ENCODE peak calls at places on chromosomes 13 and 19, in nine cellular contexts. Z is nucleus accumbens; Q is naive thymus-derived CD4-positive, alpha-beta T cell; X is HS-27A; E is endothelial cell; C is Daoy; S is activated naive CD8-positive, alpha-beta T cell treated with anti-CD3 and anti-CD28 coated beads for 36 hours; M is uterus; V is NCI-H1048. T is an unnamed sample.

GRCh38 chr13:40141859-40142555 is 486.5 kb downstream of the COG6 start:
- DNase-seq in E (no peak), X (no peak), M (no peak), C (no peak), Z (no peak), S (no peak), Q (no peak), V (no peak), T (no peak)

GRCh38 chr13:87622921-87623320 is 48.2 kb upstream of the SLITRK5 start:
- DNase-seq in E (no peak), S (no peak), V (no peak), M (no peak), C (no peak), Z (no peak), X (no peak), Q (no peak), T (no peak)

GRCh38 chr19:34366670-34367423 is 1.9 kb downstream of the GPI start:
- DNase-seq in M (no peak), Q (no peak), C (no peak), X (no peak), Z (no peak), S (no peak), V (no peak), E (no peak), T (no peak)

GRCh38 chr13:105997436-105998232 is 537.8 kb downstream of the EFNB2 start:
- DNase-seq in M (no peak), S (no peak), Q (no peak), C (no peak), V (no peak), Z (no peak), E (no peak), X (no peak), T (no peak)

GRCh38 chr19:58555369-58555885 is 522 bp upstream of the CHMP2A start:
- DNase-seq in Q (no peak), V (no peak), X (no peak), E (no peak), Z (no peak), S (no peak), C (no peak), M (no peak), T (no peak)

GRCh38 chr13:98207411-98207810 is 30.3 kb upstream of the RNF113B start:
- DNase-seq in C (no peak), S (no peak), Q (no peak), M (no peak), E (no peak), X (no peak), V (no peak), Z (no peak), T (no peak)

GRCh38 chr13:46479691-46480090 is 73.3 kb upstream of the LRCH1 start:
- DNase-seq in M (no peak), S (no peak), Z (no peak), X (no peak), C (no peak), V (no peak), Q (no peak), E (no peak), T (no peak)

GRCh38 chr13:108426893-108427292 is 157.4 kb downstream of the TNFSF13B start:
- DNase-seq in X (no peak), M (no peak), S (no peak), C (no peak), Q (no peak), Z (no peak), E (no peak), V (no peak), T (no peak)

GRCh38 chr19:15291089-15291488 is 41.2 kb downstream of the BRD4 start:
- DNase-seq in X (no peak), C (no peak), Q (no peak), E (no peak), V (no peak), S (no peak), Z (no peak), M (no peak), T (no peak)

GRCh38 chr13:85601526-85601925 is 197.7 kb downstream of the SLITRK6 start:
- DNase-seq in Q (no peak), V (no peak), S (no peak), C (no peak), E (no peak), X (no peak), Z (no peak), M (no peak), T (no peak)

GRCh38 chr13:77143325-77143907 is 116.5 kb upstream of the FBXL3 start:
- DNase-seq in E (no peak), Z (no peak), V (no peak), S (no peak), C (no peak), X (no peak), M (no peak), Q (no peak), T (no peak)

GRCh38 chr13:110005563-110005962 is 219.2 kb upstream of the IRS2 start:
- DNase-seq in V (no peak), M (no peak), E (no peak), Z (no peak), S (no peak), X (no peak), Q (no peak), C (no peak), T (no peak)

GRCh38 chr19:19110410-19111137 is 27.7 kb downstream of the TMEM161A start:
- DNase-seq in E (peak; percentile 19), S (peak; percentile 38), X (no peak), Q (no peak), M (no peak), C (no peak), Z (no peak), V (no peak), T (peak; percentile 47)

GRCh38 chr19:17292301-17293074 is 10.7 kb downstream of the ABHD8 start:
- DNase-seq in E (peak; percentile 88), X (no peak), M (peak; percentile 73), V (no peak), C (peak; percentile 92), S (peak; percentile 89), Z (no peak), Q (peak; percentile 79), T (peak; percentile 96)

GRCh38 chr19:35031072-35031881 is 1.0 kb downstream of the SCN1B start:
- DNase-seq in M (peak; percentile 49), C (peak; percentile 46), S (no peak), E (no peak), X (no peak), Q (no peak), V (no peak), Z (no peak), T (no peak)

GRCh38 chr13:89269737-89270136 is 1598.6 kb downstream of the SLITRK5 start:
- DNase-seq in Z (no peak), Q (no peak), E (no peak), V (no peak), C (no peak), S (no peak), X (no peak), M (no peak), T (no peak)

GRCh38 chr13:65217459-65217858 is 2012.7 kb downstream of the PCDH9 start:
- DNase-seq in Q (no peak), X (no peak), M (no peak), Z (no peak), E (no peak), C (no peak), V (no peak), S (no peak), T (no peak)

GRCh38 chr19:28118235-28118634 is 1094.7 kb downstream of the UQCRFS1 start:
- DNase-seq in M (no peak), C (no peak), E (no peak), V (no peak), X (no peak), Q (no peak), S (no peak), Z (no peak), T (no peak)

GRCh38 chr19:862529-863304 is 3.3 kb downstream of the CFD start:
- DNase-seq in E (peak; percentile 56), M (peak; percentile 62), C (peak; percentile 81), X (no peak), S (peak; percentile 73), V (peak; percentile 48), Q (peak; percentile 73), Z (no peak), T (peak; percentile 84)

GRCh38 chr13:102626928-102627327 is 30.1 kb downstream of the TPP2 start:
- DNase-seq in V (no peak), E (no peak), Q (no peak), X (no peak), M (no peak), S (no peak), Z (no peak), C (no peak), T (no peak)

GRCh38 chr19:45091031-45091918 is 1.7 kb upstream of the PPP1R37 start:
- DNase-seq in E (peak; percentile 99), Q (peak; percentile 96), V (peak; percentile 98), Z (peak; percentile 75), S (peak; percentile 91), C (peak; percentile 100), X (no peak), M (peak; percentile 100), T (peak; percentile 93)

GRCh38 chr13:79380943-79381445 is 25.1 kb downstream of the RBM26 start:
- DNase-seq in S (no peak), M (no peak), Z (no peak), E (no peak), C (no peak), X (no peak), Q (no peak), V (no peak), T (no peak)

GRCh38 chr19:37362733-37363132 is 8.2 kb upstream of the ZNF527 start:
- DNase-seq in V (no peak), X (no peak), S (no peak), M (no peak), E (no peak), Z (no peak), Q (no peak), C (peak; percentile 7), T (no peak)

GRCh38 chr13:42064259-42064658 is 15.8 kb downstream of the DGKH start:
- DNase-seq in C (peak; percentile 76), V (no peak), M (no peak), Q (no peak), S (no peak), X (no peak), E (no peak), Z (no peak), T (no peak)

GRCh38 chr19:538641-539428 is 5.0 kb upstream of the GZMM start:
- DNase-seq in V (no peak), E (no peak), S (no peak), Z (no peak), C (no peak), M (no peak), X (no peak), Q (no peak), T (no peak)

GRCh38 chr13:52842440-52842839 is 6.0 kb downstream of the PCDH8 start:
- DNase-seq in S (no peak), X (no peak), C (no peak), Q (no peak), M (no peak), E (no peak), V (no peak), Z (no peak), T (no peak)

GRCh38 chr19:32542477-32543106 is 38.4 kb upstream of the PDCD5 start:
- DNase-seq in X (no peak), V (no peak), S (no peak), C (no peak), Q (no peak), E (no peak), Z (no peak), M (no peak), T (no peak)

GRCh38 chr19:5214902-5215301 is 125.7 kb downstream of the PTPRS start:
- DNase-seq in C (no peak), V (no peak), X (no peak), E (no peak), Z (no peak), Q (no peak), S (no peak), M (no peak), T (no peak)

GRCh38 chr19:14370169-14370998 is 10.9 kb upstream of the ADGRE5 start:
- DNase-seq in C (no peak), Q (no peak), M (no peak), V (no peak), Z (no peak), E (no peak), X (no peak), S (peak; percentile 68), T (peak; percentile 23)

GRCh38 chr13:51614350-51614786 is 30.1 kb downstream of the WDFY2 start:
- DNase-seq in M (no peak), C (no peak), Z (no peak), X (no peak), E (peak; percentile 29), V (no peak), Q (no peak), S (peak; percentile 26), T (peak; percentile 29)

GRCh38 chr19:36652958-36653357 is 13.7 kb downstream of the ZNF461 start:
- DNase-seq in X (no peak), S (no peak), V (no peak), Q (no peak), C (no peak), M (no peak), E (no peak), Z (no peak), T (no peak)

T was measured in germinal center.